ENCODE peak calls at places on chromosomes 1 and 21, in ten cellular contexts. Z is CD4-positive, alpha-beta T cell; B is A549; J is left lung; O is HCT116; K is neural progenitor cell; W is esophagus squamous epithelium; Q is K562; F is tibial artery; E is DND-41. M is an unnamed sample.

GRCh38 chr1:94755675-94756074 is 64.5 kb upstream of the SLC44A3 start:
- DNase-seq in Z (no peak), B (peak; percentile 16), J (no peak), O (no peak), K (no peak), W (no peak), Q (peak; percentile 16), F (no peak), E (peak; percentile 69), M (no peak)

GRCh38 chr1:50155564-50155963 is 46.8 kb downstream of the ELAVL4 start:
- DNase-seq in Z (no peak), B (no peak), J (no peak), O (no peak), K (no peak), W (no peak), Q (no peak), F (no peak), E (no peak), M (no peak)

GRCh38 chr1:206050655-206051235 is 2.2 kb upstream of the RHEX start:
- DNase-seq in Z (peak; percentile 1), B (no peak), J (peak; percentile 44), O (no peak), K (no peak), W (peak; percentile 19), Q (no peak), F (no peak), E (peak; percentile 45), M (no peak)

GRCh38 chr1:225554216-225554812 is 98.6 kb downstream of the ENAH start:
- DNase-seq in Z (no peak), B (peak; percentile 32), J (no peak), O (peak; percentile 18), K (no peak), W (no peak), Q (peak; percentile 28), F (no peak), E (no peak), M (peak; percentile 61)

GRCh38 chr1:4219111-4219510 is 319.0 kb upstream of the C1orf174 start:
- DNase-seq in Z (no peak), B (no peak), J (no peak), O (no peak), K (no peak), W (no peak), Q (no peak), F (no peak), E (no peak), M (no peak)

GRCh38 chr1:184242507-184242943 is 144.3 kb upstream of the C1orf21 start:
- DNase-seq in Z (no peak), B (no peak), J (no peak), O (no peak), K (peak; percentile 77), W (no peak), Q (no peak), F (no peak), E (no peak), M (peak; percentile 3)

GRCh38 chr1:152220166-152221163 is 3.5 kb downstream of the HRNR start:
- DNase-seq in Z (no peak), B (no peak), J (no peak), O (no peak), K (no peak), W (no peak), Q (no peak), F (peak; percentile 63), E (no peak), M (no peak)

GRCh38 chr1:214377485-214377884 is 96.5 kb downstream of the SMYD2 start:
- DNase-seq in Z (no peak), B (no peak), J (no peak), O (no peak), K (no peak), W (no peak), Q (no peak), F (no peak), E (no peak), M (no peak)

GRCh38 chr1:233512538-233512937 is 101.4 kb upstream of the KCNK1 start:
- DNase-seq in Z (no peak), B (no peak), J (no peak), O (no peak), K (no peak), W (no peak), Q (no peak), F (no peak), E (no peak), M (no peak)

GRCh38 chr1:27663735-27664119 is 8.3 kb downstream of the IFI6 start:
- DNase-seq in Z (no peak), B (no peak), J (no peak), O (no peak), K (no peak), W (no peak), Q (no peak), F (no peak), E (no peak), M (no peak)

GRCh38 chr1:157878059-157878458 is 36.5 kb upstream of the CD5L start:
- DNase-seq in Z (no peak), B (peak; percentile 68), J (no peak), O (peak; percentile 46), K (peak; percentile 63), W (no peak), Q (no peak), F (no peak), E (peak; percentile 6), M (peak; percentile 33)

GRCh38 chr1:1777950-1778826 is at the start of gene NADK:
- DNase-seq in Z (peak; percentile 42), B (peak; percentile 45), J (peak; percentile 56), O (peak; percentile 16), K (peak; percentile 88), W (no peak), Q (peak; percentile 93), F (peak; percentile 79), E (peak; percentile 71), M (peak; percentile 71)
- TF ChIP-seq CTCF in Z (no peak), B (no peak), J (no peak), O (no peak), K (peak; percentile 6), W (no peak), Q (peak; percentile 3), F (no peak), E (peak; percentile 17), M (no peak)

DNA sequence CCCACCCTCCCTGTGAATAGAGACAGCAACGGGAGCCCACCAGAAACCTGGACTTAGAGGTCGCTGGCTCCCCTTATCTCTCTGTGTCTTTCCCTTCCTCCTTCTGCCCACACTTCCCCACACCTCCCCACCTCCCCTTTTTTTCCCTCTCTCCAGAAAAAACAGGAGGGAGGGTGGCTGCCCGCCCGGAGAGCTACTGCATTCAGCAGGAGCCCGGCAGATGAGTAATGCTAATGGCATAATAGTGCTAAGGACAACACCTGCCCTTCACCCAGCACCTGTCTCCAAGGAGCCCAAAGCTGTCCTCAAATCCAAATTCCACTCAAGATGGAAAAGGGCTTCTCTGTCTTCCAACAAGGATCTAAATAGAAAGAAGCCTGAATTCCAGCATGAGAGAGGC is 11.4 kb upstream of the PRELP start:
- DNase-seq in Z (no peak), B (no peak), J (no peak), O (no peak), K (no peak), W (no peak), Q (no peak), F (peak; percentile 85), E (no peak), M (peak; percentile 34)
- H3K27ac ChIP-seq in Z (no peak overlapping the region), B (no peak overlapping the region), J (peak overlapping the region; percentile 65), O (no peak overlapping the region), K (no peak overlapping the region), W (peak overlapping the region; percentile 89), Q (no peak overlapping the region), F (peak overlapping the region; percentile 93), E (no peak overlapping the region), M (no peak overlapping the region)

GRCh38 chr21:38171723-38172344 is 85.0 kb upstream of the KCNJ15 start:
- DNase-seq in Z (no peak), B (peak; percentile 41), J (no peak), O (no peak), K (peak; percentile 72), W (no peak), Q (no peak), F (no peak), E (no peak), M (peak; percentile 57)

GRCh38 chr21:38167345-38167744 is 89.4 kb upstream of the KCNJ15 start:
- DNase-seq in Z (no peak), B (no peak), J (no peak), O (no peak), K (no peak), W (no peak), Q (no peak), F (no peak), E (no peak), M (no peak)

GRCh38 chr21:38170705-38171682 is 85.8 kb upstream of the KCNJ15 start:
- DNase-seq in Z (no peak), B (peak; percentile 33), J (no peak), O (no peak), K (no peak), W (no peak), Q (no peak), F (no peak), E (no peak), M (no peak)

GRCh38 chr21:38166214-38166547 is 90.6 kb upstream of the KCNJ15 start:
- DNase-seq in Z (no peak), B (no peak), J (no peak), O (no peak), K (no peak), W (no peak), Q (no peak), F (no peak), E (no peak), M (no peak)

DNA sequence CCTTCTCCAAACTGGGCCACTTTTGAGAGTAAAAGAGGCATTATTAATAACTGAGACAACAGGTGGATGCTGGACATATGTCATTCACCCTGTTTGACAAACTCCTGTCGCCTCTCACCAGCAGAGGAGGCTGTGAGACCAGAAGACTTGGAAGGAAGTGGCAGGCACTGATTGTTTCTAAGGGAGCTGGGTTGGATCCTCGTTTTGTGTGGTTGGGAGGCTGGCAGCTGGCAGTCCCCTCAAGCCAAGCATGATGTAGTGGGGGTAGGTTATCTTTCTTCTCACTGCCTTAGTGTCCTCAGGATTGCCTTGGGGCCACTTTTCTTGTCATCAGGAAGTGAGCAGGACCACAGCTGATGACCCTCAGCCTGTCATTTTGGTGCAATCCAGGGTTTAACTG is 86.5 kb upstream of the KCNJ15 start:
- DNase-seq in Z (no peak), B (peak; percentile 57), J (peak; percentile 58), O (no peak), K (peak; percentile 59), W (no peak), Q (no peak), F (no peak), E (no peak), M (peak; percentile 27)
- TF ChIP-seq CTCF in Z (no peak), B (peak; percentile 21), J (peak; percentile 34), O (no peak), K (peak; percentile 56), W (peak; percentile 53), Q (peak; percentile 53), F (peak; percentile 36), E (peak; percentile 39), M (peak; percentile 31)

DNA sequence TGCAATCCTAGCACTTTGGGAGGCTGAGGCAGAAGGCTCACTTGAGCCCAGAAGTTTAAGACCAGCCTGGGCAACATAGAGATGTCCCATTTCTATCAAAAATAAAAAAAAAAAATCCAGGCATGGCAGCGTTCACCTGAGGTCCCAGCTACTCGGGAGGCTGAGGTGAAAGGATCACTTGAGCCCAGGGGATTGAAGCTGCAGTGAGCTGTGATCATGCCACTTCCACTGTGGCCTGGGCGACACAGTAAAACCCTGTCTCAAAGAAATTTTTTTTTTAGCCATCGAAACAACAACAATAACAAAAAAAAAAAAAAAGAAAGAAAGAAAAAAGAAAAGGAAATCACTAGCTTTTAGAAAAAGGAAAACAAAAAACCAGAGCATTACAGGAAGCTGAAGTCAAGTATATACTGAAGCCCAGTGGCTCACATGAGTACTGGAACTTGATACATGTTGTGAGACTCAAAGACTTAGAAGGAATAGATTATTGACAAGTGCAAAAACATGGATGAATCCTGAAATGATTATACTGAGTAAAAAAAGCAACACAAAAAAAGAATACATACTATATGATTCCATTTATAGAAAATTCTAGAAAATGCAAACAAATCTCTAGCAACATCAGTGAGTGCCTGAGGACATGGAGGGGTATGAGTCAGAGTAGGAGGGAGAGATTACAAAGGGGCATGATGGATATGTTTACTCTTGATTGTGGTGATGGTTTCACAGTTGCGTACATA is 6.1 kb upstream of the RABGAP1L start:
- DNase-seq in Z (no peak), B (peak; percentile 27), J (no peak), O (no peak), K (no peak), W (no peak), Q (no peak), F (no peak), E (no peak), M (peak; percentile 64)
- H3K27ac ChIP-seq in Z (no peak overlapping the region), B (no peak overlapping the region), J (no peak overlapping the region), O (no peak overlapping the region), K (no peak overlapping the region), W (peak overlapping the region; percentile 23), Q (no peak overlapping the region), F (no peak overlapping the region), E (no peak overlapping the region), M (peak overlapping the region; percentile 42)